ENCODE peak calls at places on chromosomes 12 and 14, in six cellular contexts. C, V, R, T, M and Q are unnamed samples.

GRCh38 chr12:77894548-77894947 is 63.9 kb downstream of the NAV3 start:
- DNase-seq in C (no peak), V (no peak), R (peak), T (no peak), M (peak), Q (no peak)

GRCh38 chr14:20492486-20492885 is 12.9 kb upstream of the RNASE10 start:
- DNase-seq in C (no peak), V (no peak), R (no peak), T (no peak), M (peak), Q (no peak)

GRCh38 chr12:111758120-111758561 is 8.6 kb upstream of the ALDH2 start:
- DNase-seq in C (no peak), V (peak), R (no peak), T (no peak), M (no peak), Q (no peak)

GRCh38 chr12:52434096-52434733 is at the start of gene KRT75:
- DNase-seq in C (no peak), V (no peak), R (no peak), T (no peak), M (no peak), Q (no peak)

GRCh38 chr12:51941011-51941561 is 10.4 kb upstream of the ACVR1B start:
- DNase-seq in C (no peak), V (peak), R (peak), T (no peak), M (peak), Q (no peak)

GRCh38 chr12:62805517-62805916 is 129.4 kb downstream of the PPM1H start:
- DNase-seq in C (no peak), V (no peak), R (no peak), T (no peak), M (no peak), Q (no peak)

GRCh38 chr12:104249017-104249416 is 33.4 kb downstream of the TXNRD1 start:
- DNase-seq in C (no peak), V (no peak), R (no peak), T (no peak), M (no peak), Q (no peak)

GRCh38 chr14:30355431-30355913 is 203.5 kb upstream of the G2E3 start:
- DNase-seq in C (no peak), V (no peak), R (peak), T (no peak), M (peak), Q (no peak)

GRCh38 chr12:111503116-111503515 is 96.0 kb downstream of the ATXN2 start:
- DNase-seq in C (no peak), V (no peak), R (no peak), T (no peak), M (peak), Q (no peak)

GRCh38 chr12:25839470-25839869 is 119.0 kb upstream of the RASSF8 start:
- DNase-seq in C (no peak), V (no peak), R (peak), T (no peak), M (peak), Q (no peak)

GRCh38 chr12:68455676-68456345 is 123.6 kb upstream of the MDM1 start:
- DNase-seq in C (no peak), V (no peak), R (peak), T (no peak), M (peak), Q (no peak)

GRCh38 chr12:26987634-26988424 is 26.4 kb downstream of the TM7SF3 start:
- DNase-seq in C (no peak), V (no peak), R (no peak), T (no peak), M (peak), Q (no peak)

GRCh38 chr12:128388461-128388921 is 121.5 kb downstream of the TMEM132C start:
- DNase-seq in C (no peak), V (peak), R (peak), T (no peak), M (no peak), Q (no peak)

GRCh38 chr12:54428050-54429013 is 9.3 kb upstream of the ITGA5 start:
- DNase-seq in C (no peak), V (no peak), R (peak), T (peak), M (peak), Q (no peak)

GRCh38 chr12:104576980-104577925 is 120.5 kb downstream of the CHST11 start:
- DNase-seq in C (no peak), V (no peak), R (no peak), T (no peak), M (peak), Q (no peak)

GRCh38 chr12:64687816-64688599 is 71.2 kb downstream of the GNS start:
- DNase-seq in C (no peak), V (no peak), R (no peak), T (no peak), M (peak), Q (no peak)

GRCh38 chr12:10372534-10372931 is 17.3 kb downstream of the KLRK1 start:
- DNase-seq in C (no peak), V (no peak), R (no peak), T (no peak), M (no peak), Q (no peak)

GRCh38 chr12:3727354-3727753 is 25.6 kb downstream of the CRACR2A start:
- DNase-seq in C (no peak), V (no peak), R (no peak), T (no peak), M (peak), Q (no peak)

GRCh38 chr12:98456583-98457573 is 58.5 kb upstream of the TMPO start:
- DNase-seq in C (peak), V (no peak), R (peak), T (no peak), M (peak), Q (peak)

GRCh38 chr14:59281613-59282012 is 93.1 kb downstream of the DAAM1 start:
- DNase-seq in C (no peak), V (no peak), R (peak), T (no peak), M (peak), Q (no peak)

GRCh38 chr14:24367506-24368214 is at the start of gene NFATC4:
- DNase-seq in C (no peak), V (peak), R (peak), T (peak), M (peak), Q (peak)

GRCh38 chr12:128779901-128780300 is 43.9 kb downstream of the SLC15A4 start:
- DNase-seq in C (no peak), V (no peak), R (no peak), T (no peak), M (no peak), Q (no peak)

GRCh38 chr12:77231548-77231947 is 166.2 kb upstream of the E2F7 start:
- DNase-seq in C (no peak), V (peak), R (peak), T (no peak), M (peak), Q (no peak)

GRCh38 chr14:105479438-105480164 is 5.0 kb downstream of the CRIP2 start:
- DNase-seq in C (no peak), V (no peak), R (no peak), T (no peak), M (no peak), Q (no peak)

DNA sequence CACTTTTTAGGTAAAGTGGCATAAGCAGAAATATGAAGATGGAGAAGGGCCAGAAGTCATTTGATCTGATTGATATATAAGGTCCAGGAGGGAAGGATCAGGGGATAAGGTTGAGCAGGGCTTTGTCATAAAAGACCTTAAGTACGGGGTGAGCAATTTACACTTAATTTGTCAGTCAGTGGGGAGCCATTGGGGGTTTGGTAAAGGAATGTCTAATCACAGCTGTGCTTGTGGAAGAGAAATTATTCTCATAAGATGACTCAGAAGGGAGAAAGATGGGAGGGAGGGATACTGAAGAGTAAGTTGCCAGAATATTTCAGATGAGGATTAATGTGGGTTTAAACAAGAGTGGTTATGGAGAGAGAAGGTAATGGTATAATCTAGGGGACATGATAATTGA is 500.2 kb upstream of the CCDC196 start:
- DNase-seq in C (no peak), V (no peak), R (peak), T (no peak), M (no peak), Q (no peak)
- TF ChIP-seq CTCF in C (no peak), V (no peak), R (no peak), T (no peak), M (no peak), Q (no peak)

GRCh38 chr14:106694638-106695393 is 1168.4 kb downstream of the TMEM121 start:
- DNase-seq in C (peak), V (no peak), R (no peak), T (no peak), M (no peak), Q (no peak)
- TF ChIP-seq CTCF in C (peak), V (peak), R (no peak), T (no peak), M (no peak), Q (no peak)

GRCh38 chr14:106562451-106562850 is 1036.1 kb downstream of the TMEM121 start:
- DNase-seq in C (no peak), V (no peak), R (no peak), T (no peak), M (no peak), Q (no peak)

DNA sequence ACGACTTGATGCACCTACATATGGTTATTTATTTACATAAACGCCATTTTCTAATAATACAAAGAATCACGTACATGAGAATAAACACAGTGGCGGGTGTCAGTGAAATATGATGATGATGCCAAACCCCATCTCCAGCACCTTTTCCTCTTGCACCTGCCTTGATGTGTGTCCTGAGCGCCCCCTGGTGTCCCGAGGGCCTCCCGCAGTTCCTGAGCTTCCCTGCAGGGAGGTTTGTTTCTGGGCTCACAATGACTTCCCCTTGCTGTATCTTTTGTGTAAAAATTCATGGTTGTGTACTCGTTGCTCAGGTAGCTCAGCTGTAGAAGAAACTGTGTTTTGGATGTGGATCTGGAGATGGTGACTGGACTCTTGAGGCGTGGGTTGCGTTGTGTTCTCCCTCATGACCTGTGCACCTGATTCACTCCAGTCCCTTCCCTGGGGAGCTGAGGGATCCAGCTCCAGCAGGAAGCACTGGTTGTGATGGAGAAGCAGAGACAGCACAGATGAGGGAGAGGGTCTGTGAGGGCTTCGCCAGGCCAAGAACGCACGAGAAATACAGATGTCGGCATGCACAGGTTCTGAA is 1037.8 kb downstream of the TMEM121 start:
- DNase-seq in C (peak), V (no peak), R (no peak), T (no peak), M (no peak), Q (no peak)
- TF ChIP-seq CTCF in C (peak), V (peak), R (no peak), T (no peak), M (peak), Q (no peak)

GRCh38 chr12:67070307-67070600 is 198.9 kb upstream of the CAND1 start:
- DNase-seq in C (no peak), V (no peak), R (no peak), T (no peak), M (no peak), Q (no peak)

GRCh38 chr12:67068204-67068731 is 200.9 kb upstream of the CAND1 start:
- DNase-seq in C (no peak), V (no peak), R (no peak), T (no peak), M (no peak), Q (no peak)

GRCh38 chr12:67068773-67069450 is 200.2 kb upstream of the CAND1 start:
- DNase-seq in C (peak), V (no peak), R (peak), T (no peak), M (peak), Q (peak)

GRCh38 chr12:67070604-67071003 is 198.6 kb upstream of the CAND1 start:
- DNase-seq in C (no peak), V (no peak), R (no peak), T (no peak), M (no peak), Q (no peak)

DNA sequence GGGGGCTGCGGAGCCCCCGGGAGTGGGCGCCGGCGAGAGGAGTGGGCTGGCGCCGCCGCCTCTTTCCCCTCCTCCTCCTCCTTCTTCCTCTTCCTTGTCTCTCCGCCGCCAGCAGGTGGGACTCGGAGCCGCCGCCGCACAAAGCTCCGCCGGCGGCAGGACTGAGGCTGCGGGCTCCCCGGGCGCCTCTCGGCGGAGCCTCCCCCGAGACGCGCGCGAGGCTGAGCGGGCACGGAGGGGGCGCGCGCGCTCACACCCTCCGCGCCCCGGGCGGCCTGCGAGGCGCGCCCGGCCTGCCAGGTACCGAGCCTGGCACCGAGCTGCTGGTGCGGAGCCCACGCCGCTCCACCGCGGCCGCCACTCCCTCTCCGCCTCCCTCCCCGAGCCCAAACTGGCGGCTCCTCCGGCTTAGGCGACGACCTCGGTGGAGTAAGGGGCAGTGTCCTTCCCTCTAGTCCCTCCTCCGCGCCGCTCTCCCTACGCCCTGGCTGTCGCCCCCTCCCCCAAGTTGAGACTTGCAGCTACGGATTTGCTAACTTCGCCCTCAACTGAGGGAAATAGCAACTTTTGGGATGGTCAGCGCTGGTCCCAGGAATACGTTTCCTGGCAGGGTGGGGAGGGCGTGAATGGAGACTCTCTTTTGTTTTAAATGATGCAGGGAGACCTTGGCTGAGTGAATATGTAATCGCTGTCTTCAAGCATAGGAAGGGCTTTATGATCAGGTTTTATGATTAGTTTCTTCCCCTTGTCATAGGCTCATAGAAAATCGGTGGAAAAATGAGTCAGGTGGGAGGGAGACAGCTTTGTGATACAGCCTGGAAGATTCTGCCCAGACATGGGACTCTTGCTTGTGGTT is 199.5 kb upstream of the CAND1 start:
- DNase-seq in C (peak), V (no peak), R (peak), T (no peak), M (no peak), Q (peak)
- TF ChIP-seq CTCF in C (no peak), V (no peak), R (no peak), T (no peak), M (no peak), Q (peak)

GRCh38 chr14:64682173-64682710 is 22.0 kb upstream of the PLEKHG3 start:
- DNase-seq in C (no peak), V (peak), R (peak), T (peak), M (peak), Q (no peak)
- TF ChIP-seq CTCF in C (no peak), V (no peak), R (no peak), T (no peak), M (no peak), Q (no peak)

GRCh38 chr14:52417139-52417538 is 103.0 kb downstream of the PTGER2 start:
- DNase-seq in C (no peak), V (no peak), R (no peak), T (no peak), M (no peak), Q (no peak)

GRCh38 chr14:52427460-52427859 is 113.3 kb downstream of the PTGER2 start:
- DNase-seq in C (no peak), V (no peak), R (no peak), T (no peak), M (no peak), Q (no peak)

GRCh38 chr14:52422650-52423356 is 108.7 kb downstream of the PTGER2 start:
- DNase-seq in C (no peak), V (no peak), R (no peak), T (no peak), M (peak), Q (no peak)
- TF ChIP-seq CTCF in C (no peak), V (no peak), R (no peak), T (no peak), M (no peak), Q (no peak)